ENCODE peak calls at places on chromosomes 11 and 22, in seven cellular contexts. Y is H9, G is neuronal stem cell, I is mesenchymal stem cell, A is mesendoderm, R is trophoblast cell, U is H1. X is an unnamed sample.

GRCh38 chr11:47552086-47552580 is 799 bp downstream of the CELF1 start:
- DNase-seq in G (no peak), R (peak), I (peak), Y (peak), A (peak), U (no peak), X (peak)

GRCh38 chr11:5129457-5129877 is 8.7 kb downstream of the OR52A5 start:
- DNase-seq in U (no peak), R (no peak), A (peak), Y (no peak), G (no peak), I (no peak), X (peak)

GRCh38 chr22:19807161-19807913 is 46.8 kb downstream of the TBX1 start:
- DNase-seq in U (no peak), I (no peak), R (no peak), A (no peak), Y (no peak), G (no peak), X (no peak)

GRCh38 chr22:20571078-20571503 is 63.7 kb downstream of the MED15 start:
- DNase-seq in R (no peak), Y (no peak), G (no peak), I (no peak), A (no peak), U (no peak), X (no peak)

GRCh38 chr11:124276081-124276480 is 19.9 kb downstream of the OR8G5 start:
- DNase-seq in I (peak), G (no peak), U (no peak), R (no peak), A (no peak), Y (no peak), X (peak)

GRCh38 chr22:49321477-49322055 is 506.1 kb downstream of the BRD1 start:
- DNase-seq in U (no peak), A (no peak), Y (peak), R (no peak), G (no peak), I (no peak), X (no peak)

GRCh38 chr11:114211444-114212122 is 84.6 kb upstream of the NNMT start:
- DNase-seq in A (no peak), Y (no peak), U (no peak), G (peak), R (no peak), I (no peak), X (no peak)

GRCh38 chr11:132058211-132058772 is 687.9 kb downstream of the NTM start:
- DNase-seq in I (peak), R (no peak), Y (no peak), A (peak), U (no peak), G (no peak), X (peak)

GRCh38 chr22:37518509-37519267 is 527 bp downstream of the CARD10 start:
- DNase-seq in I (no peak), Y (no peak), R (no peak), G (no peak), U (no peak), A (no peak), X (no peak)

GRCh38 chr11:44348721-44349120 is 38.8 kb upstream of the ALX4 start:
- DNase-seq in A (no peak), Y (no peak), I (no peak), G (no peak), R (no peak), U (no peak), X (no peak)

GRCh38 chr22:24758164-24758799 is 16.2 kb downstream of the PIWIL3 start:
- DNase-seq in R (peak), U (no peak), I (peak), G (peak), A (peak), Y (no peak), X (peak)

GRCh38 chr11:77175021-77175842 is 47.2 kb downstream of the MYO7A start:
- DNase-seq in I (no peak), U (no peak), A (no peak), R (no peak), G (no peak), Y (no peak), X (no peak)

GRCh38 chr11:116694017-116694725 is 78.6 kb downstream of the BUD13 start:
- DNase-seq in U (no peak), R (no peak), A (no peak), G (no peak), Y (no peak), I (no peak), X (no peak)

GRCh38 chr22:49238181-49239141 is 589.2 kb downstream of the BRD1 start:
- DNase-seq in G (no peak), R (no peak), I (no peak), U (no peak), A (no peak), Y (peak), X (no peak)

GRCh38 chr11:47466701-47467250 is 17.8 kb upstream of the RAPSN start:
- DNase-seq in U (no peak), G (no peak), R (no peak), Y (no peak), I (no peak), A (peak), X (no peak)

GRCh38 chr11:15819679-15820286 is 536.6 kb downstream of the SOX6 start:
- DNase-seq in Y (peak), U (peak), G (no peak), I (peak), R (peak), A (peak), X (peak)

GRCh38 chr22:33332538-33332937 is 274.4 kb upstream of the SYN3 start:
- DNase-seq in G (no peak), R (no peak), A (no peak), I (no peak), U (no peak), Y (no peak), X (no peak)

GRCh38 chr11:27217948-27218410 is 145.0 kb downstream of the CCDC34 start:
- DNase-seq in Y (no peak), R (peak), I (peak), U (no peak), A (no peak), G (no peak), X (peak)

GRCh38 chr11:1219446-1219835 is 3.4 kb upstream of the MUC5B start:
- DNase-seq in I (no peak), R (no peak), A (no peak), U (no peak), G (no peak), Y (no peak), X (no peak)

GRCh38 chr22:33272180-33272579 is 214.0 kb upstream of the SYN3 start:
- DNase-seq in A (no peak), G (no peak), U (no peak), I (no peak), Y (no peak), R (no peak), X (no peak)

GRCh38 chr11:64048042-64048854 is 12.5 kb downstream of the FLRT1 start:
- DNase-seq in A (no peak), Y (no peak), R (no peak), U (no peak), G (no peak), I (no peak), X (no peak)

GRCh38 chr11:108562746-108563581 is 30.6 kb downstream of the EXPH5 start:
- DNase-seq in I (no peak), U (no peak), G (no peak), Y (no peak), A (no peak), R (no peak), X (no peak)

GRCh38 chr22:19807914-19808872 is 46.5 kb downstream of the GNB1L start:
- DNase-seq in R (no peak), A (no peak), U (no peak), G (no peak), I (no peak), Y (no peak), X (no peak)

GRCh38 chr11:34647131-34647530 is 26.2 kb downstream of the EHF start:
- DNase-seq in U (no peak), R (no peak), G (no peak), I (peak), Y (no peak), A (no peak), X (peak)

GRCh38 chr22:46429327-46429853 is 93.9 kb downstream of the TRMU start:
- DNase-seq in A (no peak), Y (no peak), G (no peak), I (no peak), U (no peak), R (no peak), X (no peak)

GRCh38 chr22:23182289-23183106 is 2.2 kb downstream of the BCR start:
- DNase-seq in R (peak), I (peak), A (peak), U (no peak), G (no peak), Y (no peak), X (peak)

GRCh38 chr11:35303596-35304392 is 115.6 kb downstream of the SLC1A2 start:
- DNase-seq in R (peak), A (no peak), G (no peak), I (peak), Y (no peak), U (no peak), X (peak)

GRCh38 chr22:18997925-18998315 is 61.8 kb upstream of the PRODH start:
- DNase-seq in U (no peak), G (no peak), Y (no peak), I (no peak), R (no peak), A (peak), X (no peak)

GRCh38 chr11:69873166-69874077 is 54.2 kb upstream of the FGF3 start:
- DNase-seq in A (no peak), I (no peak), R (no peak), G (no peak), U (no peak), Y (peak), X (no peak)

DNA sequence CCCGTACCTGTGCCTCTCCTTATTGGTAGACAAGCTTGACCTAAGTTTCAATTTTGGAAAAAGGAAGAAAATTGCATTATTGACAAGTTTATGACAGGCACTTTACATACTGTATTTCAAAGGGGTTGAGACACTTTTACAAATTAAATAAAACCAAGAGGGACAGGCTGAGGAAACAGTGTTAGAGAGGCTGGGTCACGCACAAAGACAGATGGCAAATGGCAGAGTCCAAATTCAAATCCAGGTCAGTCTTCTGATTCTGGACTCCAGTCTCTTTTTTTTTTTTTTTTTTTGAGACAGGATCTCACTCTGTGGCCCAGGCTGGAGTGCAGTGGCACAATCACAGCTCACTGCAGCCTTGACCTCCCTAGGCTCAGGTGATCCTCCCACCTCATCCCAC is 10.1 kb downstream of the TRIM66 start:
- DNase-seq in A (no peak), Y (no peak), I (no peak), G (no peak), R (no peak), U (no peak), X (no peak)
- H2BK120ac ChIP-seq in A (peak), Y (no peak), I (no peak), G (no peak), R (no peak), U (peak), X (peak)

GRCh38 chr11:111960916-111961315 is 23.8 kb downstream of the DIXDC1 start:
- DNase-seq in I (no peak), U (no peak), R (peak), G (no peak), Y (peak), A (peak), X (no peak)

GRCh38 chr11:111961389-111962300 is 24.5 kb downstream of the DIXDC1 start:
- DNase-seq in A (no peak), Y (no peak), I (no peak), U (no peak), R (no peak), G (no peak), X (no peak)

GRCh38 chr11:111967651-111968050 is 30.5 kb downstream of the DIXDC1 start:
- DNase-seq in A (no peak), G (no peak), U (no peak), I (no peak), R (no peak), Y (no peak), X (no peak)

GRCh38 chr11:111966678-111967077 is 29.5 kb downstream of the DIXDC1 start:
- DNase-seq in I (no peak), Y (no peak), U (no peak), R (no peak), G (no peak), A (no peak), X (no peak)

GRCh38 chr11:111963786-111964385 is 26.7 kb downstream of the DIXDC1 start:
- DNase-seq in R (no peak), Y (no peak), G (no peak), A (no peak), U (no peak), I (no peak), X (peak)
- H2BK120ac ChIP-seq in R (no peak), Y (no peak), G (no peak), A (no peak), U (no peak), I (no peak), X (no peak)

GRCh38 chr11:17898782-17899181 is 114.1 kb downstream of the SERGEF start:
- DNase-seq in U (no peak), G (no peak), I (no peak), Y (peak), A (peak), R (no peak), X (no peak)

GRCh38 chr11:17894929-17895658 is 117.8 kb downstream of the SERGEF start:
- DNase-seq in G (no peak), U (no peak), I (peak), A (no peak), Y (no peak), R (no peak), X (peak)

GRCh38 chr11:17897495-17897894 is 115.4 kb downstream of the SERGEF start:
- DNase-seq in G (no peak), A (no peak), R (no peak), Y (no peak), U (no peak), I (no peak), X (no peak)

GRCh38 chr11:17892409-17892808 is 120.4 kb downstream of the SERGEF start:
- DNase-seq in R (peak), Y (no peak), U (no peak), I (no peak), G (no peak), A (no peak), X (no peak)

GRCh38 chr11:17898071-17898470 is 114.8 kb downstream of the SERGEF start:
- DNase-seq in U (no peak), G (no peak), Y (no peak), I (no peak), R (peak), A (no peak), X (no peak)
- H2BK120ac ChIP-seq in U (no peak), G (no peak), Y (no peak), I (no peak), R (no peak), A (no peak), X (no peak)

DNA sequence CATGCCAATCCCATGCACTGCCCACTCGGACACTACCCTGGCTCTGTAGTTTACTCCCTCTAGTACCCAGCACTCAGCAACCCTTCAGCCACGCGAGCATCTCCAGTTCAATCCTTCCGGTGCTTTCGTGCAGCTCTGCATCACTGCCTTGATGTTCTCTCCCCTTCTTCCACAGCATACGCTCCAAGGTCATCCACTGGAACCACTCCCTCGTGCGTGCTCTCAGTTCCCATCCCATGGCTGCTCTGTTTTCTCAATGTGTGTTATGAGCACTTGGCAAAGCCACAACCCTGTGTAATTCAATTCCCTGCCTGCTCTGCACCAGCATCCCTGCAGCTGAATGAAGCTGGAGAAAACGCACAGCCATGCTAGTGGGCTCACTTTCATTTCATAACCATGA is 38.5 kb upstream of the NFRKB start:
- DNase-seq in U (no peak), G (no peak), R (no peak), I (no peak), Y (no peak), A (no peak), X (no peak)
- H2BK120ac ChIP-seq in U (peak), G (no peak), R (no peak), I (no peak), Y (no peak), A (no peak), X (no peak)

DNA sequence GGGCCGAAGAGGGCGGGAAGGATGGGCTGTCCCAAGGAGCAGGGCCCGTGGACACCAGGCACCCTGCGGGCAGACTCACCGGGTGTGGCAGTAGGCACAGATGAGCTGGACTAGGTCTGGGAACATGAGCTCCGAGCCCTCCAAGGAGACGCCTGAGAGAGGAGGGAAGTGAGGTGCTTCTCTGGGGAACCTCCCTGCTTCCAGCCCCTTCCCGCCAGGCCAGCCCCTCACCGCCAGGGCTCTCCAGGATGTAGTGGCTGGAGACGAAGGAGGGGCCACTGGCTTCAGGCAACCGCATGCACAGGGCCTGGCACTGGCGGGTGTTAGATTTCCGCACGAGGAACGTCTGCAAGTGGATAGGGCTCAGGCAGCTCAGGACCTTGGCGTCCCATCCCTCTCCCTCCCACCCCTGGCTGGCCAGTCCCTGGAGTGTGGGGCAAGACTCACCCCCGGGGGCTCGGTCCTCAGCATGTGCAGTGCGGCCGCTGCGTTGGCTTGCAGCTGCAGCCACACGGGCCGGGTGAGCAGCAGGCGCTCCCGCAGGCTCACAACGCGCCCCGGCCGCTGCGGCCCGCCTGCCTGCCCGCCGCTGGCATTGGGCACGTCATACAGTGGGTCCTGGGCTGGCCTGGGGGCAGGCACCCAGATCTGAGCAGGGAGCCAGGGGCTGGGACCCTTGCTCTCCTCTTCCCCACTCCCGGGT is 552 bp downstream of the RIN1 start:
- DNase-seq in Y (peak), G (no peak), I (peak), R (no peak), U (no peak), A (peak), X (peak)
- H2BK120ac ChIP-seq in Y (no peak), G (no peak), I (peak), R (peak), U (no peak), A (no peak), X (peak)

DNA sequence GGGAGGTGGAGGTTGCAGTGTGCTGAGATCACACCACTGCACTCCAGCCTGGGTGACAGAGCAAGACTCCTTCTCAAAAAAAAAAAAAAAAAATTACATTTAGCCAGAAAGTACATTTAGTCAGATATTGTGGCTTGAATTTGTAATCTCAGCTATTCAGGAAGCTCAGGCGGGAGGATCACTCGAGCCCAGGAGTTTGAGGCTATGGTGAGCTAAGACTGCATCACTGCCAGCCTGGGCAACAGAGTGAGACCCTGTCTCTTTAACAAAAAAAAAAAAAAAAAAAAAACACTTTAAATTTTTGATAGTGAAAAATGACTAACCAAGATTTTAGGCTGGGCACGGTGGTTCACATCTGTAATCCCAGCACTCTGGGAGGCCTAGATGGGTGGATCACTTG is 27.3 kb downstream of the MRTFA start:
- DNase-seq in R (no peak), A (no peak), I (no peak), Y (no peak), G (no peak), U (no peak), X (no peak)
- H2BK120ac ChIP-seq in R (no peak), A (no peak), I (no peak), Y (no peak), G (no peak), U (no peak), X (no peak)

GRCh38 chr11:11993814-11994213 is 14.6 kb downstream of the DKK3 start:
- DNase-seq in A (peak), R (peak), Y (peak), G (no peak), I (peak), U (no peak), X (peak)

GRCh38 chr11:11998091-11998781 is 10.2 kb downstream of the DKK3 start:
- DNase-seq in G (no peak), U (no peak), Y (no peak), A (no peak), I (peak), R (peak), X (peak)

GRCh38 chr11:11996321-11997174 is 11.9 kb downstream of the DKK3 start:
- DNase-seq in Y (no peak), R (peak), G (no peak), U (no peak), A (no peak), I (no peak), X (no peak)

GRCh38 chr11:11992813-11993212 is 15.6 kb downstream of the DKK3 start:
- DNase-seq in I (no peak), R (no peak), A (no peak), U (no peak), Y (no peak), G (no peak), X (no peak)

GRCh38 chr11:11995601-11996000 is 12.8 kb downstream of the DKK3 start:
- DNase-seq in Y (no peak), U (no peak), R (no peak), A (no peak), I (no peak), G (no peak), X (no peak)
- H2BK120ac ChIP-seq in Y (no peak), U (no peak), R (no peak), A (no peak), I (no peak), G (no peak), X (no peak)

X was measured in IMR-90.